ENCODE peak calls at places on chromosome 19, in six cellular contexts. N, U, A, S, D and E are unnamed samples.

GRCh38 chr19:54173951-54174817 is 1.2 kb upstream of the TMC4 start:
- DNase-seq in N (no peak), U (no peak), A (no peak), S (no peak), D (no peak), E (no peak)

GRCh38 chr19:15551183-15552004 is 43.1 kb downstream of the CYP4F22 start:
- DNase-seq in N (peak), U (peak), A (peak), S (no peak), D (no peak), E (no peak)

GRCh38 chr19:34962281-34962944 is 1.6 kb downstream of the ZNF792 start:
- DNase-seq in N (peak), U (no peak), A (no peak), S (no peak), D (peak), E (no peak)

GRCh38 chr19:45275370-45275971 is 24.4 kb downstream of the MARK4 start:
- DNase-seq in N (no peak), U (no peak), A (no peak), S (no peak), D (peak), E (no peak)

GRCh38 chr19:48968179-48968661 is 3.1 kb downstream of the FTL start:
- DNase-seq in N (no peak), U (peak), A (peak), S (no peak), D (peak), E (no peak)

GRCh38 chr19:35000647-35001501 is 751 bp downstream of the GRAMD1A start:
- DNase-seq in N (peak), U (peak), A (no peak), S (no peak), D (peak), E (peak)

GRCh38 chr19:35261356-35262100 is 7.2 kb upstream of the USF2 start:
- DNase-seq in N (peak), U (no peak), A (peak), S (no peak), D (no peak), E (no peak)

GRCh38 chr19:44846455-44847143 is 502 bp downstream of the NECTIN2 start:
- DNase-seq in N (peak), U (no peak), A (peak), S (no peak), D (peak), E (peak)

GRCh38 chr19:8046569-8047165 is 5.9 kb upstream of the CCL25 start:
- DNase-seq in N (no peak), U (no peak), A (no peak), S (no peak), D (no peak), E (no peak)

GRCh38 chr19:12670159-12670928 is 3.7 kb downstream of the WDR83 start:
- DNase-seq in N (no peak), U (no peak), A (no peak), S (no peak), D (no peak), E (no peak)

GRCh38 chr19:20078696-20079095 is 896 bp downstream of the ZNF90 start:
- DNase-seq in N (peak), U (no peak), A (no peak), S (no peak), D (peak), E (peak)

GRCh38 chr19:45716314-45717130 is 14.2 kb downstream of the FBXO46 start:
- DNase-seq in N (peak), U (peak), A (peak), S (no peak), D (peak), E (peak)

GRCh38 chr19:29677001-29677781 is 11.9 kb downstream of the PLEKHF1 start:
- DNase-seq in N (no peak), U (no peak), A (no peak), S (peak), D (no peak), E (no peak)

GRCh38 chr19:44753619-44753931 is 5.1 kb downstream of the BCL3 start:
- DNase-seq in N (no peak), U (no peak), A (no peak), S (no peak), D (no peak), E (no peak)

GRCh38 chr19:14361824-14362223 is 19.4 kb upstream of the ADGRE5 start:
- DNase-seq in N (no peak), U (no peak), A (peak), S (no peak), D (no peak), E (peak)

GRCh38 chr19:44764975-44765948 is 12.4 kb upstream of the CBLC start:
- DNase-seq in N (peak), U (no peak), A (no peak), S (no peak), D (no peak), E (peak)

GRCh38 chr19:55383279-55383788 is 758 bp downstream of the TMEM238 start:
- DNase-seq in N (peak), U (no peak), A (no peak), S (no peak), D (no peak), E (no peak)

GRCh38 chr19:29809795-29810503 is 1.8 kb upstream of the CCNE1 start:
- DNase-seq in N (no peak), U (no peak), A (no peak), S (no peak), D (no peak), E (no peak)

GRCh38 chr19:48194041-48194871 is 23.8 kb downstream of the ZSWIM9 start:
- DNase-seq in N (no peak), U (no peak), A (peak), S (no peak), D (peak), E (no peak)

GRCh38 chr19:44753932-44754742 is 5.6 kb downstream of the BCL3 start:
- DNase-seq in N (peak), U (peak), A (no peak), S (peak), D (peak), E (peak)

GRCh38 chr19:56125806-56126590 is 4.9 kb upstream of the ZNF787 start:
- DNase-seq in N (peak), U (no peak), A (peak), S (no peak), D (no peak), E (no peak)

GRCh38 chr19:32130241-32130753 is 215.1 kb upstream of the ZNF507 start:
- DNase-seq in N (no peak), U (no peak), A (no peak), S (no peak), D (no peak), E (no peak)

GRCh38 chr19:40806385-40807146 is 7.6 kb downstream of the EGLN2 start:
- DNase-seq in N (peak), U (peak), A (no peak), S (peak), D (peak), E (peak)

GRCh38 chr19:16202320-16203255 is 4.9 kb downstream of the AP1M1 start:
- DNase-seq in N (no peak), U (no peak), A (no peak), S (no peak), D (peak), E (no peak)

GRCh38 chr19:53158119-53158656 is 665 bp downstream of the ZNF347 start:
- DNase-seq in N (peak), U (no peak), A (no peak), S (no peak), D (peak), E (peak)

GRCh38 chr19:39410620-39411005 is 1.9 kb upstream of the PLEKHG2 start:
- DNase-seq in N (peak), U (no peak), A (no peak), S (no peak), D (no peak), E (no peak)

GRCh38 chr19:34667349-34668076 is 9.4 kb downstream of the SCGB2B2 start:
- DNase-seq in N (no peak), U (no peak), A (no peak), S (no peak), D (peak), E (peak)

GRCh38 chr19:44113784-44114390 is 688 bp downstream of the ZNF225 start:
- DNase-seq in N (peak), U (peak), A (no peak), S (no peak), D (no peak), E (no peak)

GRCh38 chr19:23817519-23817918 is 58.8 kb upstream of the ZNF681 start:
- DNase-seq in N (peak), U (no peak), A (peak), S (no peak), D (peak), E (peak)

GRCh38 chr19:13208964-13209796 is 59.0 kb downstream of the IER2 start:
- DNase-seq in N (no peak), U (no peak), A (no peak), S (no peak), D (no peak), E (no peak)

GRCh38 chr19:58554494-58555368 is at the start of gene CHMP2A:
- DNase-seq in N (peak), U (peak), A (peak), S (peak), D (peak), E (peak)

GRCh38 chr19:13521066-13521465 is 14.8 kb upstream of the CACNA1A start:
- DNase-seq in N (no peak), U (no peak), A (no peak), S (no peak), D (no peak), E (no peak)

GRCh38 chr19:33904681-33905080 is 108.0 kb downstream of the KCTD15 start:
- DNase-seq in N (no peak), U (no peak), A (no peak), S (no peak), D (peak), E (no peak)

DNA sequence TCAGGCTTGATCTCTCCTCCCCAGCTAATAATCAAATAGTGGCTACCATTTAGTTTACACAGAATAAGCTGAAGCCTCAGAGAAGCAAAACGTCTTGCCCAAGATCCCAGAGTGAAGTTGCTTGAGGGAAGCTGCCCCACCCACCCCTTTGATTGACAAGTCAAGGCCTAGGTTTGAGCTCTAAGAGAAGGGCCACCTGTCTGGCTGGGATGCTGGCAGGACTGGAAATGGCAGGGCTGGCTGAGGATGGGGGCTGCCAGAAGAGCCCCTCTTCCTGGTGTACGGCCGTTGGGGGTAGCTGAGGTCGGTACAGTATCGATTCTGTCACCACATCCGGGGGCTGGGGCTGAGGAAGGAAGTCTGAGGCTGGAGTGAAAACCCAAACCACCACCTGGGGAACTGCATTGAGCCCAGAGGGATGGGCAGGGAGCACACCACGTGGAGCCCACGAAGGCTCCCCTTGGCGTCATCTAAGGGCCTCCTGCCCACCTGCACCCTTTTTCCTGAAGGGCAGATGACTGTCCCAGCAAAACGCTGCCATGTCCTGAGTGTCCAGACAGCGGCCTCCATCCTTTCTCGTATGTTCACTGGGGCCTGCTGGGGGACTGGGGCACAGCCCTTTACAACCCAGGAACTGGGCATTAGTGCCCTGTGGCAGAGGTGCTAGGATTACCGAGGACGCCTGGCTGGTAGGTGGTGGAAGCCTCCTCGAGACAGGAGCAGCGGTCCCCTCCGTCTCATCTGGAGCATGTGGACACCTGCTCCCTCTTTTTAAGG is 1.4 kb upstream of the PRKD2 start:
- DNase-seq in N (peak), U (peak), A (no peak), S (no peak), D (peak), E (no peak)
- H3K4me3 ChIP-seq in N (peak), U (no peak), A (no peak), S (no peak), D (no peak), E (no peak)

GRCh38 chr19:4060621-4061177 is 6.0 kb downstream of the ZBTB7A start:
- DNase-seq in N (peak), U (no peak), A (no peak), S (no peak), D (no peak), E (no peak)

GRCh38 chr19:4061178-4061682 is 5.5 kb downstream of the ZBTB7A start:
- DNase-seq in N (peak), U (no peak), A (no peak), S (peak), D (no peak), E (peak)

GRCh38 chr19:4059493-4059880 is 7.2 kb downstream of the ZBTB7A start:
- DNase-seq in N (peak), U (no peak), A (no peak), S (no peak), D (no peak), E (no peak)

GRCh38 chr19:4058696-4059492 is 7.8 kb downstream of the ZBTB7A start:
- DNase-seq in N (peak), U (no peak), A (no peak), S (no peak), D (no peak), E (no peak)

DNA sequence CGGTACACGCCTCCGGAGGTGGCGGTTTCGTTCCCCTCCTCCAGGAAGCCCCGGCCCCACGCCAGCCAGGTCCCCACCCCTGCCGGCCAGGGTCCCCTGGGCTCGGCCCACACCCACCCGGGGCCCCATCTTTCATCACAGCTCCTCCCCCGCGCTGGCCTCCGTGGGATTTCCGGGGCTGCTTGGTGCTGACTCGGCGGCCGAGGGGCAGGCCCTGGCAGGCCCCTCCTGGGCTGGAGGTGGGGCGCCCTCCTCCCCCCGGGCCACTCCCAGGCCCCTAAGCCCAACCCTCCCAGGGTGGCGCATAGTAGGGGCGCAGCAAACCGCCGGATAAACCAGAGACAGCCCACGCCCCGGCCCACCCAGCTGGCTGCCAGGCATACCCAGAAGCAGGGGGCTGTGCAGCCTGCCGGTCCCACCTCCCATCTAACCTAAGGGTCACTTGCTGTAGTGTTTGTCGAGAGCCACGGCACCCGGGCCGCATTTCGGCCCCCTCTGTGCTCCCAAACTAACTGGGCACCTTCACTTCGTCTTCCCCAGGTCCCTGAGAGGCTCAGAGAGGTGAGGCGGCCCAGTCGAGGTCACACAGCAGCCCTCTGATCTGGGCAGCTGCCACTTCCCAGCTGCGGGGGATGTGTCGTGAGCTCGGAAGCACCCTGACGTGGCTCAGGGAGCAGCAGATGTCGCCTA is 6.6 kb downstream of the ZBTB7A start:
- DNase-seq in N (peak), U (no peak), A (no peak), S (no peak), D (no peak), E (peak)
- H3K4me3 ChIP-seq in N (peak), U (no peak), A (no peak), S (peak), D (no peak), E (peak)

DNA sequence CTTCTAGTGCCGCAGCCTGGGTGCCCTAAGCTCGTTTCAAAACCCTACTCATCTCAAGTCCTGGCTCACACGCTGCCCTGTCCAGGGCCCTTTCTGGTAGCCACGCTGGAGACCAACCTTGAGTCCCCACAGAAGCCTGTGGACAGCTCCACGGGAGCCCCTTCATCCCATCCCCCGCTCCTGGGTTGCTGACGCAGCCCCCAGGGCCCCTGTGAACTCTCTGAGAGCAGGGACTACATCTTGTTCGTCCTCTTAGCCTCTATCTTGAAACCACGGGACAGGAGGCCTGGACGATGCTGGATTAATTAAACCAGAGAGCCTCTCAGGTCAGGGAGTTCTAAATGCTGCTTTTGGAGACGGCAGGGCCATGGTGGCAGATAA is 7.4 kb downstream of the MLLT1 start:
- DNase-seq in N (no peak), U (no peak), A (no peak), S (no peak), D (no peak), E (peak)
- H3K4me3 ChIP-seq in N (no peak), U (no peak), A (no peak), S (peak), D (peak), E (peak)

DNA sequence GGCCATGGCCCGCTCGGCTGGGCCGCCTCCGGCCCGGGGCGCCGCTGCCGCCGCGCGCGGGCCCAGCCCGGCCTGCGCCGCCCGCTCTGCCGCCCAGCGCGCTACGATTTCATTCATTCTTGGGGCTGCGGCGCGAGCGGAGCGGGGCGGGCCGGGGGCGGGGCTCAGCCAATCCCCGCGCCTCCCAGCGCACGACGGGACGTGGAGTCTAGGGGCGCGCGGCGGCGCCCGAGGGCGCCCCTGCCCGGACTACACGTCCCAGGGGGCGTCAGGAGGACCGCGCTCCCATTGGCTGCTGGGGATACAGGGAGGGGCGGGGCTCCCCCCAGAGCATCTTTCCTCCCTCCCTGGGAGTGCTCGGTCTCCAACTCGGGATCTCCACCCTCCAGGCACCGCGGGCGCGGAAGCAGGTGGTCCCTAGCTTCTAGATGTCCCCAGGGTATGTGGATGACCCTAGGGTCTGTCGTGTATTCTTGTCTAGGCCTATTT is 5.6 kb upstream of the DPF1 start:
- DNase-seq in N (no peak), U (peak), A (peak), S (no peak), D (peak), E (peak)
- H3K4me3 ChIP-seq in N (no peak), U (peak), A (peak), S (no peak), D (no peak), E (peak)

GRCh38 chr19:10089801-10090375 is 3.8 kb downstream of the SHFL start:
- DNase-seq in N (no peak), U (no peak), A (no peak), S (no peak), D (no peak), E (no peak)

GRCh38 chr19:10093295-10094186 is 7.4 kb downstream of the SHFL start:
- DNase-seq in N (no peak), U (no peak), A (no peak), S (no peak), D (peak), E (no peak)

GRCh38 chr19:10092648-10093294 is 6.7 kb downstream of the SHFL start:
- DNase-seq in N (no peak), U (no peak), A (no peak), S (no peak), D (no peak), E (no peak)

GRCh38 chr19:10091370-10091687 is 5.2 kb downstream of the SHFL start:
- DNase-seq in N (no peak), U (no peak), A (no peak), S (no peak), D (no peak), E (no peak)

DNA sequence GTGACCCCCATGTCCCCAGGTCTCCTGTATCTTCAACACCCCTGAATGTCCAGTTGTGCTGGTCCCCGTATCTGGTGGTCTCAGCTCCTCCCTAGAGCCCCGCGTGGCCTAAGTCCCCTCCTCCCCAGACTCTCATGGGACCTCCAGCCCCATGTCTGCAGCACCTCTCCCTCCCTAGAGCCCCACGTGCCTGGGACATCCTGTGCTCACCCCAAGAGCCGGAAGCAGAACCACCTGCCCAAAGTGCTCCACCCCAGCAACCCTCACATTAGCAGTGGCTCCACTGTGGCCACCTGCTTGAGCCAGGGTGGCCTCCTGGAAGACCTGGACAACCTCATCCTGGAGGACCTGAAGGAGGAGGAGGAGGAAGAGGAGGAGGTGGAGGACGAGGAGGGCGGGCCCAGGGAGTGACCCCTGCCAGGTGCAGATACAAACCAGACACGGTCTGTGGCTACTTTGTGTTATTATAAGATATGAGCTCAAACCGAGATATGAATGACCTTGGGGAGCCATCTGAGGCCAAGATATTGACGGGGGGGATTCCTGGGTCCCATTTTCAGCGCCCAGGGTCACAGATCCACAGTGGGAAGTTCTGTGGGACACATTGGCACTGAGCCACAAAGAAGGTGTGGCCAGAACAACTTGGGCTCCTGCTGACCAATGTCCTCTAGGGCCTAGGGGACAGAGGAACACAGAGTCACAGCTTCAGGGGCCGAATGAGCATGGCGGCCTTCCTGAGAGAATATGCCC is 6.0 kb downstream of the SHFL start:
- DNase-seq in N (no peak), U (no peak), A (no peak), S (no peak), D (no peak), E (no peak)
- H3K4me3 ChIP-seq in N (no peak), U (no peak), A (no peak), S (no peak), D (no peak), E (no peak)

GRCh38 chr19:17564783-17565182 is 9.3 kb downstream of the COLGALT1 start:
- DNase-seq in N (no peak), U (no peak), A (no peak), S (no peak), D (no peak), E (no peak)
- H3K4me3 ChIP-seq in N (no peak), U (no peak), A (no peak), S (no peak), D (no peak), E (no peak)

GRCh38 chr19:2046046-2046907 is 4.8 kb downstream of the MKNK2 start:
- DNase-seq in N (no peak), U (no peak), A (no peak), S (peak), D (no peak), E (no peak)
- H3K4me3 ChIP-seq in N (no peak), U (no peak), A (no peak), S (peak), D (no peak), E (no peak)